ENCODE peak calls at places on chromosomes 1 and 21, in ten cellular contexts. I is IMR-90, S is ovary, O is right lobe of liver, J is stomach, H is body of pancreas, B is heart left ventricle, M is HCT116, V is suprapubic skin, Q is thyroid gland. E is an unnamed sample.

GRCh38 chr21:17925000-17925610 is 105.9 kb upstream of the C21orf91 start:
- DNase-seq in I (peak; percentile 54), S (peak; percentile 27), O (no peak), J (peak; percentile 60), H (peak; percentile 65), B (no peak), M (peak; percentile 59), V (no peak), Q (peak; percentile 45), E (no peak)

GRCh38 chr1:113692342-113692741 is 66.9 kb downstream of the PHTF1 start:
- DNase-seq in I (no peak), S (no peak), O (no peak), J (no peak), H (no peak), B (no peak), M (no peak), V (no peak), Q (no peak), E (no peak)

GRCh38 chr1:7334475-7335035 is 436.5 kb upstream of the VAMP3 start:
- DNase-seq in I (peak; percentile 67), S (no peak), O (no peak), J (no peak), H (no peak), B (peak; percentile 47), M (no peak), V (peak; percentile 15), Q (peak; percentile 22), E (peak; percentile 1)

GRCh38 chr1:244820131-244820530 is 15.3 kb upstream of the COX20 start:
- DNase-seq in I (no peak), S (no peak), O (no peak), J (no peak), H (no peak), B (no peak), M (no peak), V (no peak), Q (no peak), E (no peak)

GRCh38 chr21:46213620-46214286 is 14.8 kb downstream of the LSS start:
- DNase-seq in I (no peak), S (no peak), O (no peak), J (no peak), H (no peak), B (no peak), M (no peak), V (peak; percentile 50), Q (no peak), E (peak; percentile 45)

GRCh38 chr21:31911138-31911907 is 38.5 kb downstream of the HUNK start:
- DNase-seq in I (peak; percentile 86), S (no peak), O (no peak), J (no peak), H (no peak), B (no peak), M (no peak), V (no peak), Q (no peak), E (no peak)

GRCh38 chr1:160127865-160128523 is 12.4 kb downstream of the ATP1A2 start:
- DNase-seq in I (peak; percentile 60), S (no peak), O (no peak), J (no peak), H (no peak), B (no peak), M (no peak), V (no peak), Q (no peak), E (no peak)

GRCh38 chr1:100927276-100927675 is 31.4 kb downstream of the SLC30A7 start:
- DNase-seq in I (no peak), S (no peak), O (no peak), J (no peak), H (no peak), B (no peak), M (no peak), V (no peak), Q (no peak), E (no peak)

GRCh38 chr1:8589571-8589970 is 227.9 kb downstream of the RERE start:
- DNase-seq in I (no peak), S (no peak), O (no peak), J (no peak), H (no peak), B (no peak), M (no peak), V (no peak), Q (no peak), E (no peak)

GRCh38 chr1:174204697-174205308 is 45.5 kb downstream of the RABGAP1L start:
- DNase-seq in I (no peak), S (no peak), O (no peak), J (no peak), H (no peak), B (no peak), M (peak; percentile 63), V (no peak), Q (no peak), E (no peak)

GRCh38 chr1:6464514-6464836 is 1.5 kb downstream of the TNFRSF25 start:
- DNase-seq in I (no peak), S (no peak), O (peak; percentile 92), J (peak; percentile 90), H (peak; percentile 90), B (peak; percentile 87), M (no peak), V (no peak), Q (peak; percentile 77), E (no peak)

GRCh38 chr1:41900611-41901444 is 17.9 kb downstream of the HIVEP3 start:
- DNase-seq in I (peak; percentile 59), S (no peak), O (no peak), J (no peak), H (no peak), B (no peak), M (no peak), V (no peak), Q (no peak), E (no peak)

GRCh38 chr21:15080504-15080903 is 15.7 kb upstream of the NRIP1 start:
- DNase-seq in I (no peak), S (no peak), O (no peak), J (no peak), H (no peak), B (no peak), M (no peak), V (no peak), Q (no peak), E (no peak)

GRCh38 chr1:56378376-56379070 is 200.8 kb downstream of the PLPP3 start:
- DNase-seq in I (no peak), S (no peak), O (no peak), J (no peak), H (no peak), B (no peak), M (no peak), V (no peak), Q (no peak), E (no peak)
- H3K27ac ChIP-seq in I (no peak overlapping the region), S (no peak overlapping the region), O (no peak overlapping the region), J (no peak overlapping the region), H (no peak overlapping the region), B (no peak overlapping the region), M (no peak overlapping the region), V (peak overlapping the region; percentile 25), Q (no peak overlapping the region), E (no peak overlapping the region)

GRCh38 chr1:90964444-90965035 is 57.3 kb downstream of the ZNF644 start:
- DNase-seq in I (peak; percentile 21), S (no peak), O (no peak), J (no peak), H (no peak), B (no peak), M (peak; percentile 13), V (no peak), Q (no peak), E (no peak)
- TF ChIP-seq CTCF in I (peak; percentile 54), S (no peak), O (peak; percentile 42), J (peak; percentile 4), H (peak; percentile 51), B (peak; percentile 52), M (peak; percentile 42), V (no peak), Q (no peak), E (no peak)

DNA sequence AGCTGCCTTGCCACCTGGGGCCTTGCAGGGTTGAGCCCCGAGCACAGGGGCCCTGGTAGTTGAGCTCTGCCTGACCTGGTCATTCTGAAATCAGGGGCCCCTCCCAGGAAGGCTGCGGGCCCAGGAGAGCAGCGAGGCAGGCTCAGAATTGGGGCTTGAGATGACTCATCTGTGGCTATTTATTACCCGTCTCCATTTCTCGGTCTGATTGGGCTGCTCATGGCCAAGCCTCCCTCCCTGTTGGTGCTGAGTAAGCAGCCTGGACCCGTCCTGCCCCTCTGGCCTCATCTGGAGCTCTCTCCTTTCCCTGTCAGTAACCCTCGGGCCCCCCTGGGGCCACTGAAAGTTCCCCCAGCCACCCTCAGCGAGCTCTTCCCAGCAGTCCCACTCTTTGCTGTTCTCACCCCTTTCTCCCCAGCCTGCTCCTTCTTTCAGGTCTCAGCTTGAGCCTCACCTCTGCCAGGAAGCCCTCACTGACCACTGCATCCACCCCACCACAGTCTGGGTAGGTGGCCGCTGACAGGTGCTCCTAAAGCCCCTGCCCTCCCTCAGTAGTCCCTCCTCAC is 11.0 kb upstream of the TNFRSF8 start:
- DNase-seq in I (peak; percentile 83), S (peak; percentile 80), O (no peak), J (no peak), H (peak; percentile 34), B (peak; percentile 77), M (peak; percentile 65), V (no peak), Q (no peak), E (no peak)
- TF ChIP-seq POLR2A in I (no peak), S (no peak), O (no peak), J (no peak), H (no peak), B (no peak), M (no peak), V (no peak), Q (no peak), E (no peak)

GRCh38 chr1:205662791-205663190 is 17.5 kb downstream of the SLC45A3 start:
- DNase-seq in I (no peak), S (no peak), O (no peak), J (no peak), H (no peak), B (no peak), M (no peak), V (no peak), Q (no peak), E (peak; percentile 75)
- H3K27ac ChIP-seq in I (no peak overlapping the region), S (no peak overlapping the region), O (no peak overlapping the region), J (peak overlapping the region; percentile 87), H (no peak overlapping the region), B (no peak overlapping the region), M (peak overlapping the region; percentile 4), V (no peak overlapping the region), Q (no peak overlapping the region), E (no peak overlapping the region)

GRCh38 chr1:230979389-230979716 is 459 bp downstream of the ARV1 start:
- DNase-seq in I (no peak), S (no peak), O (no peak), J (no peak), H (no peak), B (no peak), M (no peak), V (no peak), Q (no peak), E (no peak)

GRCh38 chr1:230976825-230977747 is 1.6 kb downstream of the TTC13 start:
- DNase-seq in I (no peak), S (no peak), O (no peak), J (no peak), H (no peak), B (no peak), M (no peak), V (no peak), Q (no peak), E (no peak)

GRCh38 chr1:230977781-230978490 is 725 bp downstream of the TTC13 start:
- DNase-seq in I (peak; percentile 11), S (peak; percentile 46), O (peak; percentile 64), J (peak; percentile 58), H (peak; percentile 55), B (peak; percentile 50), M (peak; percentile 19), V (no peak), Q (peak; percentile 51), E (no peak)

GRCh38 chr1:230979952-230980351 is 1.1 kb downstream of the ARV1 start:
- DNase-seq in I (no peak), S (no peak), O (no peak), J (no peak), H (no peak), B (no peak), M (no peak), V (no peak), Q (no peak), E (no peak)

GRCh38 chr1:230978491-230979388 is at the start of the genes ARV1 and TTC13:
- DNase-seq in I (peak; percentile 98), S (peak; percentile 96), O (peak; percentile 100), J (peak; percentile 99), H (peak; percentile 99), B (peak; percentile 99), M (peak; percentile 97), V (peak; percentile 98), Q (peak; percentile 100), E (peak; percentile 100)
- TF ChIP-seq CTCF in I (peak; percentile 13), S (no peak), O (peak; percentile 25), J (peak; percentile 30), H (peak; percentile 40), B (no peak), M (peak; percentile 55), V (no peak), Q (no peak), E (peak; percentile 57)

E was measured in upper lobe of left lung.